ENCODE peak calls at places on chromosomes 6 and 20, in five cellular contexts. X is cardiac muscle cell, S is putamen, V is fibroblast of pulmonary artery, P is T-helper 2 cell. B is an unnamed sample.

GRCh38 chr6:27332692-27333641 is 20.9 kb upstream of the POM121L2 start:
- DNase-seq in S (peak), X (peak), P (no peak), V (peak), B (peak)

GRCh38 chr6:147618927-147619326 is 110.4 kb downstream of the SAMD5 start:
- DNase-seq in X (peak), S (no peak), P (no peak), V (no peak), B (no peak)

GRCh38 chr6:27893836-27894807 is 18.1 kb downstream of the OR2B2 start:
- DNase-seq in S (peak), P (peak), X (peak), V (peak), B (peak)

GRCh38 chr20:4794846-4795245 is 73.1 kb downstream of the PRND start:
- DNase-seq in X (no peak), P (no peak), V (no peak), S (no peak), B (no peak)

GRCh38 chr6:157891544-157892362 is 68.7 kb downstream of the SNX9 start:
- DNase-seq in S (no peak), V (no peak), P (no peak), X (peak), B (no peak)

GRCh38 chr6:155404937-155405336 is 50.7 kb downstream of the NOX3 start:
- DNase-seq in P (no peak), V (no peak), X (no peak), S (no peak), B (no peak)

GRCh38 chr20:53900380-53900999 is 169.9 kb downstream of the BCAS1 start:
- DNase-seq in V (peak), P (no peak), X (peak), S (no peak), B (no peak)

GRCh38 chr6:72621243-72622093 is at the start of gene KCNQ5:
- DNase-seq in V (no peak), X (peak), S (peak), P (no peak), B (no peak)

GRCh38 chr20:5890773-5891441 is 59.4 kb downstream of the TRMT6 start:
- DNase-seq in S (no peak), X (no peak), P (no peak), V (no peak), B (no peak)

GRCh38 chr20:46377532-46377931 is 28.9 kb downstream of the ELMO2 start:
- DNase-seq in P (no peak), V (no peak), S (no peak), X (no peak), B (no peak)

GRCh38 chr20:9015984-9016324 is 52.9 kb upstream of the PLCB4 start:
- DNase-seq in X (peak), V (peak), P (no peak), S (no peak), B (no peak)

GRCh38 chr6:31474871-31475286 is 23.1 kb upstream of the MICB start:
- DNase-seq in P (no peak), V (no peak), X (no peak), S (no peak), B (no peak)

GRCh38 chr6:47180633-47181032 is 129.1 kb downstream of the TNFRSF21 start:
- DNase-seq in V (peak), S (no peak), P (no peak), X (no peak), B (no peak)

GRCh38 chr6:132096245-132096644 is 145.1 kb upstream of the CCN2 start:
- DNase-seq in V (no peak), S (no peak), P (no peak), X (no peak), B (no peak)

GRCh38 chr6:24223131-24223715 is 97.2 kb downstream of the NRSN1 start:
- DNase-seq in X (no peak), P (no peak), V (no peak), S (no peak), B (no peak)

GRCh38 chr20:33900515-33901131 is 89.5 kb downstream of the CHMP4B start:
- DNase-seq in V (no peak), S (no peak), X (no peak), P (no peak), B (no peak)

GRCh38 chr6:46891396-46891795 is 30.3 kb downstream of the ADGRF5 start:
- DNase-seq in V (no peak), S (no peak), X (no peak), P (no peak), B (no peak)

GRCh38 chr6:38443750-38444149 is 196.0 kb downstream of the BTBD9 start:
- DNase-seq in P (no peak), V (no peak), S (no peak), X (no peak), B (no peak)

GRCh38 chr6:157539421-157539822 is 158.4 kb downstream of the ZDHHC14 start:
- DNase-seq in S (peak), X (no peak), P (no peak), V (no peak), B (no peak)

GRCh38 chr6:33620158-33620583 is 951 bp upstream of the ITPR3 start:
- DNase-seq in S (no peak), V (no peak), X (no peak), P (no peak), B (peak)

GRCh38 chr6:140485740-140486467 is 1111.5 kb upstream of the CITED2 start:
- DNase-seq in V (peak), S (peak), P (no peak), X (peak), B (no peak)

GRCh38 chr6:107045733-107046312 is 17.8 kb downstream of the MTRES1 start:
- DNase-seq in P (no peak), S (no peak), X (peak), V (peak), B (no peak)

GRCh38 chr20:43558412-43559146 is at the start of gene SGK2:
- DNase-seq in S (no peak), X (peak), P (no peak), V (peak), B (no peak)

GRCh38 chr20:750801-751200 is 17.5 kb downstream of the SLC52A3 start:
- DNase-seq in P (no peak), X (no peak), S (no peak), V (no peak), B (no peak)

GRCh38 chr6:168920289-168920688 is 333.4 kb downstream of the THBS2 start:
- DNase-seq in V (no peak), P (no peak), S (no peak), X (no peak), B (no peak)

GRCh38 chr6:36361071-36361470 is 24.4 kb upstream of the BNIP5 start:
- DNase-seq in V (no peak), S (no peak), P (no peak), X (no peak), B (no peak)

GRCh38 chr6:56513631-56514030 is 129.1 kb downstream of the DST start:
- DNase-seq in V (no peak), S (no peak), X (no peak), P (no peak), B (no peak)

GRCh38 chr6:79864001-79864400 is 83.4 kb downstream of the ELOVL4 start:
- DNase-seq in P (no peak), X (no peak), V (no peak), S (no peak), B (no peak)

GRCh38 chr20:57432874-57433491 is 41.8 kb downstream of the RBM38 start:
- DNase-seq in V (no peak), P (no peak), S (no peak), X (peak), B (peak)

GRCh38 chr6:41027799-41028617 is 11.0 kb downstream of the UNC5CL start:
- DNase-seq in X (peak), P (peak), S (peak), V (peak), B (peak)

B was measured in CD4-positive, alpha-beta T cell.